ENCODE peak calls at places on chromosome 5, in five cellular contexts. C is activated CD4-positive, CD25-positive, alpha-beta regulatory T cell; B is skeletal muscle cell; Z is DMS153; S is effector memory CD8-positive, alpha-beta T cell. T is an unnamed sample.

GRCh38 chr5:21919417-21920022 is 933.6 kb downstream of the CDH12 start:
- DNase-seq in C (no peak), B (peak), Z (peak), S (no peak), T (peak)

GRCh38 chr5:133514456-133514855 is 97.9 kb downstream of the FSTL4 start:
- DNase-seq in C (no peak), B (no peak), Z (no peak), S (no peak), T (peak)

GRCh38 chr5:140151068-140151718 is 23.8 kb upstream of the CYSTM1 start:
- DNase-seq in C (no peak), B (no peak), Z (no peak), S (no peak), T (no peak)

GRCh38 chr5:131186561-131187256 is 16.0 kb downstream of the LYRM7 start:
- DNase-seq in C (no peak), B (no peak), Z (no peak), S (no peak), T (no peak)

GRCh38 chr5:79077680-79078365 is 8.3 kb downstream of the BHMT2 start:
- DNase-seq in C (no peak), B (no peak), Z (no peak), S (no peak), T (no peak)

GRCh38 chr5:135488727-135489465 is 36.7 kb upstream of the TIFAB start:
- DNase-seq in C (no peak), B (peak), Z (peak), S (no peak), T (peak)

GRCh38 chr5:147567917-147568598 is 58.2 kb upstream of the DPYSL3 start:
- DNase-seq in C (no peak), B (no peak), Z (no peak), S (no peak), T (no peak)

GRCh38 chr5:132641241-132641723 is 16.7 kb upstream of the IL13 start:
- DNase-seq in C (no peak), B (no peak), Z (no peak), S (no peak), T (no peak)

GRCh38 chr5:132254321-132254977 is 3.0 kb upstream of the PDLIM4 start:
- DNase-seq in C (no peak), B (no peak), Z (no peak), S (no peak), T (no peak)

GRCh38 chr5:63262191-63262981 is 683.8 kb downstream of the LRRC70 start:
- DNase-seq in C (no peak), B (peak), Z (no peak), S (no peak), T (no peak)

GRCh38 chr5:67537439-67538342 is 341.1 kb upstream of the CD180 start:
- DNase-seq in C (no peak), B (no peak), Z (no peak), S (no peak), T (no peak)

GRCh38 chr5:151503999-151504398 is 56.6 kb downstream of the SLC36A1 start:
- DNase-seq in C (no peak), B (no peak), Z (no peak), S (no peak), T (no peak)

GRCh38 chr5:55172051-55172899 is 702 bp downstream of the CDC20B start:
- DNase-seq in C (peak), B (peak), Z (peak), S (peak), T (peak)

GRCh38 chr5:150022163-150022540 is 21.6 kb downstream of the HMGXB3 start:
- DNase-seq in C (no peak), B (peak), Z (no peak), S (no peak), T (no peak)

GRCh38 chr5:116669261-116670049 is 94.8 kb upstream of the SEMA6A start:
- DNase-seq in C (no peak), B (no peak), Z (peak), S (no peak), T (no peak)

GRCh38 chr5:139746691-139747582 is 48.7 kb upstream of the PSD2 start:
- DNase-seq in C (peak), B (peak), Z (no peak), S (peak), T (peak)

GRCh38 chr5:179153921-179154345 is 93.8 kb downstream of the ZNF354C start:
- DNase-seq in C (no peak), B (no peak), Z (no peak), S (no peak), T (no peak)

GRCh38 chr5:123810911-123811310 is 298.9 kb downstream of the CSNK1G3 start:
- DNase-seq in C (no peak), B (no peak), Z (no peak), S (no peak), T (no peak)

GRCh38 chr5:42824347-42824976 is 12.8 kb upstream of the SELENOP start:
- DNase-seq in C (no peak), B (no peak), Z (no peak), S (no peak), T (no peak)

GRCh38 chr5:147869112-147869511 is 9.4 kb upstream of the SCGB3A2 start:
- DNase-seq in C (no peak), B (no peak), Z (no peak), S (no peak), T (peak)

GRCh38 chr5:67451640-67452279 is 255.2 kb upstream of the CD180 start:
- DNase-seq in C (no peak), B (no peak), Z (no peak), S (no peak), T (no peak)

GRCh38 chr5:60810438-60811085 is 33.5 kb downstream of the ELOVL7 start:
- DNase-seq in C (no peak), B (peak), Z (no peak), S (no peak), T (no peak)

GRCh38 chr5:33612386-33612785 is 171.6 kb downstream of the TARS1 start:
- DNase-seq in C (no peak), B (peak), Z (no peak), S (no peak), T (no peak)

GRCh38 chr5:174545926-174546325 is 178.5 kb upstream of the MSX2 start:
- DNase-seq in C (no peak), B (no peak), Z (no peak), S (no peak), T (no peak)

GRCh38 chr5:138336952-138337684 is 948 bp upstream of the FAM53C start:
- DNase-seq in C (no peak), B (peak), Z (peak), S (no peak), T (peak)

GRCh38 chr5:74063821-74064598 is 438.0 kb downstream of the ARHGEF28 start:
- DNase-seq in C (no peak), B (peak), Z (no peak), S (no peak), T (no peak)

GRCh38 chr5:1855573-1855972 is 27.2 kb downstream of the IRX4 start:
- DNase-seq in C (no peak), B (no peak), Z (no peak), S (no peak), T (no peak)